ENCODE peak calls at places on chromosomes 5 and 9, in six cellular contexts. G, H, V, T, A and K are unnamed samples.

GRCh38 chr5:147245381-147246055 is 10.7 kb downstream of the STK32A start:
- DNase-seq in G (no peak), A (no peak), V (no peak), T (no peak), H (no peak), K (no peak)

GRCh38 chr9:127163409-127163808 is 41.0 kb upstream of the ANGPTL2 start:
- DNase-seq in V (no peak), H (peak), T (no peak), A (no peak), G (no peak), K (no peak)

GRCh38 chr9:128309551-128309950 is 12.7 kb downstream of the TRUB2 start:
- DNase-seq in T (no peak), V (no peak), G (no peak), A (no peak), H (no peak), K (no peak)

GRCh38 chr5:150278916-150279315 is 10.7 kb downstream of the CAMK2A start:
- DNase-seq in T (no peak), A (no peak), G (no peak), V (no peak), H (no peak), K (no peak)

GRCh38 chr9:97186493-97186892 is 121.0 kb upstream of the CCDC180 start:
- DNase-seq in H (no peak), A (no peak), G (no peak), V (no peak), T (no peak), K (no peak)

GRCh38 chr5:6350277-6351090 is 27.9 kb downstream of the MED10 start:
- DNase-seq in A (no peak), H (no peak), G (no peak), T (no peak), V (no peak), K (no peak)

GRCh38 chr5:142356716-142357468 is 32.1 kb upstream of the SPRY4 start:
- DNase-seq in V (peak), T (peak), G (peak), H (peak), A (peak), K (no peak)

GRCh38 chr9:87039809-87040392 is 92.6 kb upstream of the GAS1 start:
- DNase-seq in G (no peak), V (no peak), A (no peak), T (no peak), H (no peak), K (no peak)

GRCh38 chr5:32942225-32942989 is 231.3 kb downstream of the NPR3 start:
- DNase-seq in V (no peak), T (no peak), A (no peak), G (no peak), H (peak), K (no peak)

GRCh38 chr5:172870807-172871431 is 36.9 kb downstream of the ERGIC1 start:
- DNase-seq in V (no peak), T (no peak), H (peak), A (no peak), G (no peak), K (no peak)

GRCh38 chr5:59158165-59158564 is 575.3 kb downstream of the RAB3C start:
- DNase-seq in G (no peak), A (no peak), V (no peak), H (no peak), T (no peak), K (no peak)

GRCh38 chr5:159166416-159166815 is 42.9 kb downstream of the RNF145 start:
- DNase-seq in V (no peak), A (no peak), T (no peak), H (no peak), G (no peak), K (no peak)

GRCh38 chr9:126604706-126605105 is 9.0 kb upstream of the LMX1B start:
- DNase-seq in A (no peak), G (no peak), H (no peak), T (no peak), V (no peak), K (no peak)

GRCh38 chr5:128534729-128535128 is 3.3 kb downstream of the FBN2 start:
- DNase-seq in V (peak), T (peak), A (no peak), G (no peak), H (no peak), K (no peak)

GRCh38 chr5:72412283-72413055 is 92.3 kb downstream of the PTCD2 start:
- DNase-seq in V (no peak), A (no peak), G (no peak), T (no peak), H (no peak), K (no peak)